ENCODE peak calls at places on chromosomes 16 and 17, in seven cellular contexts. K, L, C, Z, G, N and A are unnamed samples.

GRCh38 chr17:62826956-62827355 is 18.8 kb upstream of the MARCHF10 start:
- DNase-seq in L (no peak), K (no peak), Z (peak; percentile 56), G (no peak), C (no peak), N (no peak), A (no peak)

GRCh38 chr17:80913928-80914821 is 77.5 kb upstream of the CHMP6 start:
- DNase-seq in C (no peak), L (no peak), Z (no peak), K (no peak), G (no peak), N (no peak), A (peak; percentile 6)

GRCh38 chr16:25192096-25192495 is 24.7 kb upstream of the AQP8 start:
- DNase-seq in N (no peak), K (no peak), C (peak; percentile 21), L (peak; percentile 23), Z (no peak), G (no peak), A (no peak)

GRCh38 chr16:48365030-48365600 is 20.1 kb downstream of the SIAH1 start:
- DNase-seq in Z (no peak), K (no peak), L (peak; percentile 30), C (peak; percentile 34), N (no peak), G (no peak), A (no peak)

GRCh38 chr17:16215965-16216316 is 607 bp upstream of the NCOR1 start:
- DNase-seq in Z (peak; percentile 65), N (no peak), K (peak; percentile 27), C (peak; percentile 55), L (no peak), G (no peak), A (peak; percentile 36)

GRCh38 chr16:67236551-67237395 is 9.8 kb downstream of the TMEM208 start:
- DNase-seq in L (peak; percentile 86), N (peak; percentile 32), K (peak; percentile 93), Z (peak; percentile 55), G (peak; percentile 4), C (no peak), A (no peak)

GRCh38 chr16:64356267-64356666 is 765.6 kb downstream of the CDH11 start:
- DNase-seq in C (peak; percentile 98), Z (peak; percentile 85), K (no peak), N (no peak), G (no peak), L (peak; percentile 1), A (no peak)

GRCh38 chr16:69479806-69480205 is 55.4 kb downstream of the CYB5B start:
- DNase-seq in N (no peak), Z (no peak), K (no peak), C (no peak), L (no peak), G (no peak), A (no peak)

GRCh38 chr17:41308251-41308917 is 725 bp downstream of the KRTAP16-1 start:
- DNase-seq in C (peak; percentile 16), G (peak; percentile 85), L (no peak), Z (no peak), K (peak; percentile 21), N (no peak), A (no peak)

GRCh38 chr17:37708008-37708615 is 36.7 kb downstream of the HNF1B start:
- DNase-seq in Z (no peak), C (peak; percentile 92), N (no peak), K (no peak), G (no peak), L (peak; percentile 41), A (no peak)

GRCh38 chr17:83028851-83029250 is 50.6 kb upstream of the METRNL start:
- DNase-seq in K (no peak), L (no peak), C (no peak), G (no peak), N (no peak), Z (no peak), A (peak; percentile 3)

GRCh38 chr16:87144232-87144631 is 173.0 kb downstream of the C16orf95 start:
- DNase-seq in Z (no peak), N (no peak), C (no peak), G (no peak), L (no peak), K (no peak), A (no peak)

GRCh38 chr16:88478889-88479794 is 26.1 kb downstream of the ZFPM1 start:
- DNase-seq in K (no peak), C (no peak), L (no peak), N (peak; percentile 43), Z (no peak), G (no peak), A (no peak)

GRCh38 chr17:47275245-47275984 is 21.8 kb downstream of the ITGB3 start:
- DNase-seq in G (no peak), C (peak; percentile 87), K (no peak), Z (peak; percentile 73), N (peak; percentile 93), L (no peak), A (peak; percentile 96)

GRCh38 chr17:80621335-80622169 is 76.9 kb downstream of the RPTOR start:
- DNase-seq in Z (no peak), K (no peak), N (no peak), C (no peak), L (no peak), G (no peak), A (no peak)

GRCh38 chr17:69908599-69909368 is 166.2 kb upstream of the KCNJ16 start:
- DNase-seq in Z (no peak), G (no peak), C (no peak), K (no peak), N (no peak), L (no peak), A (no peak)

GRCh38 chr17:2282297-2282873 is 21.2 kb downstream of the SMG6 start:
- DNase-seq in Z (peak; percentile 74), L (peak; percentile 78), G (no peak), N (peak; percentile 61), K (no peak), C (peak; percentile 71), A (no peak)

GRCh38 chr16:55933038-55933437 is 57.9 kb upstream of the CES5A start:
- DNase-seq in Z (no peak), C (no peak), G (no peak), N (no peak), L (peak; percentile 10), K (no peak), A (no peak)

GRCh38 chr16:4694664-4695451 is 1.5 kb downstream of the NUDT16L1 start:
- DNase-seq in L (no peak), N (no peak), K (no peak), C (no peak), G (no peak), Z (no peak), A (peak; percentile 42)

GRCh38 chr16:57609541-57610401 is 18.7 kb upstream of the ADGRG1 start:
- DNase-seq in G (peak; percentile 45), Z (no peak), K (peak; percentile 64), C (no peak), L (no peak), N (no peak), A (no peak)